ENCODE peak calls at places on chromosomes 6 and 20, in seven cellular contexts. One of them, this sample, is unnamed.
A peak's percentile ranks its signal among the peaks of the same experiment; 100 is the strongest.

GRCh38 chr6:3176562-3177355 is 19.4 kb upstream of the TUBB2A start:
- DNase-seq in GDM1: no peak
- DNase-seq in AML-193: peak; percentile 25
- DNase-seq in kidney tubule cell: peak; percentile 87
- DNase-seq in fibroblast of pulmonary artery: peak; percentile 96
- DNase-seq in activated naive CD8-positive, alpha-beta T cell treated with anti-CD3 and anti-CD28 coated beads for 36 hours: peak; percentile 36
- DNase-seq in foreskin melanocyte: peak; percentile 52
- DNase-seq in this sample: peak; percentile 10

GRCh38 chr20:60359010-60359409 is 400.8 kb downstream of the CDH26 start:
- DNase-seq in GDM1: no peak
- DNase-seq in AML-193: no peak
- DNase-seq in kidney tubule cell: no peak
- DNase-seq in fibroblast of pulmonary artery: no peak
- DNase-seq in activated naive CD8-positive, alpha-beta T cell treated with anti-CD3 and anti-CD28 coated beads for 36 hours: no peak
- DNase-seq in foreskin melanocyte: no peak
- DNase-seq in this sample: no peak

GRCh38 chr20:13865156-13865555 is 80.3 kb downstream of the NDUFAF5 start:
- DNase-seq in GDM1: no peak
- DNase-seq in AML-193: no peak
- DNase-seq in kidney tubule cell: peak; percentile 4
- DNase-seq in fibroblast of pulmonary artery: no peak
- DNase-seq in activated naive CD8-positive, alpha-beta T cell treated with anti-CD3 and anti-CD28 coated beads for 36 hours: no peak
- DNase-seq in foreskin melanocyte: no peak
- DNase-seq in this sample: no peak

GRCh38 chr6:113998811-113999210 is 27.9 kb upstream of the HDAC2 start:
- DNase-seq in GDM1: no peak
- DNase-seq in AML-193: no peak
- DNase-seq in kidney tubule cell: no peak
- DNase-seq in fibroblast of pulmonary artery: no peak
- DNase-seq in activated naive CD8-positive, alpha-beta T cell treated with anti-CD3 and anti-CD28 coated beads for 36 hours: no peak
- DNase-seq in foreskin melanocyte: peak; percentile 45
- DNase-seq in this sample: no peak

GRCh38 chr20:17036546-17036945 is 190.3 kb upstream of the PCSK2 start:
- DNase-seq in GDM1: no peak
- DNase-seq in AML-193: no peak
- DNase-seq in kidney tubule cell: no peak
- DNase-seq in fibroblast of pulmonary artery: no peak
- DNase-seq in activated naive CD8-positive, alpha-beta T cell treated with anti-CD3 and anti-CD28 coated beads for 36 hours: no peak
- DNase-seq in foreskin melanocyte: no peak
- DNase-seq in this sample: no peak

GRCh38 chr20:25315418-25316210 is 67.7 kb downstream of the PYGB start:
- DNase-seq in GDM1: no peak
- DNase-seq in AML-193: no peak
- DNase-seq in kidney tubule cell: peak; percentile 82
- DNase-seq in fibroblast of pulmonary artery: peak; percentile 29
- DNase-seq in activated naive CD8-positive, alpha-beta T cell treated with anti-CD3 and anti-CD28 coated beads for 36 hours: no peak
- DNase-seq in foreskin melanocyte: no peak
- DNase-seq in this sample: no peak

GRCh38 chr6:138907167-138907566 is 80.9 kb downstream of the REPS1 start:
- DNase-seq in GDM1: no peak
- DNase-seq in AML-193: no peak
- DNase-seq in kidney tubule cell: no peak
- DNase-seq in fibroblast of pulmonary artery: no peak
- DNase-seq in activated naive CD8-positive, alpha-beta T cell treated with anti-CD3 and anti-CD28 coated beads for 36 hours: no peak
- DNase-seq in foreskin melanocyte: no peak
- DNase-seq in this sample: no peak

GRCh38 chr6:13787146-13787545 is 27.2 kb downstream of the MCUR1 start:
- DNase-seq in GDM1: no peak
- DNase-seq in AML-193: no peak
- DNase-seq in kidney tubule cell: no peak
- DNase-seq in fibroblast of pulmonary artery: peak; percentile 63
- DNase-seq in activated naive CD8-positive, alpha-beta T cell treated with anti-CD3 and anti-CD28 coated beads for 36 hours: peak; percentile 33
- DNase-seq in foreskin melanocyte: peak; percentile 68
- DNase-seq in this sample: no peak

GRCh38 chr6:163827157-163827556 is 412.6 kb downstream of the QKI start:
- DNase-seq in GDM1: no peak
- DNase-seq in AML-193: no peak
- DNase-seq in kidney tubule cell: no peak
- DNase-seq in fibroblast of pulmonary artery: no peak
- DNase-seq in activated naive CD8-positive, alpha-beta T cell treated with anti-CD3 and anti-CD28 coated beads for 36 hours: no peak
- DNase-seq in foreskin melanocyte: no peak
- DNase-seq in this sample: no peak

GRCh38 chr6:24930386-24930785 is 5.4 kb downstream of the RIPOR2 start:
- DNase-seq in GDM1: no peak
- DNase-seq in AML-193: no peak
- DNase-seq in kidney tubule cell: peak; percentile 20
- DNase-seq in fibroblast of pulmonary artery: peak; percentile 41
- DNase-seq in activated naive CD8-positive, alpha-beta T cell treated with anti-CD3 and anti-CD28 coated beads for 36 hours: no peak
- DNase-seq in foreskin melanocyte: no peak
- DNase-seq in this sample: no peak

GRCh38 chr6:116369540-116370327 is 1.0 kb upstream of the DSE start:
- DNase-seq in GDM1: no peak
- DNase-seq in AML-193: no peak
- DNase-seq in kidney tubule cell: peak; percentile 29
- DNase-seq in fibroblast of pulmonary artery: no peak
- DNase-seq in activated naive CD8-positive, alpha-beta T cell treated with anti-CD3 and anti-CD28 coated beads for 36 hours: no peak
- DNase-seq in foreskin melanocyte: no peak
- DNase-seq in this sample: no peak

GRCh38 chr6:136761227-136761922 is 30.9 kb downstream of the MAP3K5 start:
- DNase-seq in GDM1: no peak
- DNase-seq in AML-193: peak; percentile 28
- DNase-seq in kidney tubule cell: no peak
- DNase-seq in fibroblast of pulmonary artery: peak; percentile 33
- DNase-seq in activated naive CD8-positive, alpha-beta T cell treated with anti-CD3 and anti-CD28 coated beads for 36 hours: no peak
- DNase-seq in foreskin melanocyte: peak; percentile 27
- DNase-seq in this sample: no peak

GRCh38 chr6:161511455-161512159 is 237.7 kb upstream of the AGPAT4 start:
- DNase-seq in GDM1: no peak
- DNase-seq in AML-193: no peak
- DNase-seq in kidney tubule cell: no peak
- DNase-seq in fibroblast of pulmonary artery: no peak
- DNase-seq in activated naive CD8-positive, alpha-beta T cell treated with anti-CD3 and anti-CD28 coated beads for 36 hours: no peak
- DNase-seq in foreskin melanocyte: no peak
- DNase-seq in this sample: no peak

GRCh38 chr6:139496654-139497343 is 122.4 kb upstream of the CITED2 start:
- DNase-seq in GDM1: no peak
- DNase-seq in AML-193: no peak
- DNase-seq in kidney tubule cell: no peak
- DNase-seq in fibroblast of pulmonary artery: no peak
- DNase-seq in activated naive CD8-positive, alpha-beta T cell treated with anti-CD3 and anti-CD28 coated beads for 36 hours: no peak
- DNase-seq in foreskin melanocyte: no peak
- DNase-seq in this sample: no peak

GRCh38 chr6:170135461-170135820 is 155.4 kb downstream of the DLL1 start:
- DNase-seq in GDM1: no peak
- DNase-seq in AML-193: no peak
- DNase-seq in kidney tubule cell: no peak
- DNase-seq in fibroblast of pulmonary artery: no peak
- DNase-seq in activated naive CD8-positive, alpha-beta T cell treated with anti-CD3 and anti-CD28 coated beads for 36 hours: no peak
- DNase-seq in foreskin melanocyte: no peak
- DNase-seq in this sample: no peak

GRCh38 chr20:2596673-2597279 is 55.7 kb upstream of the NOP56 start:
- DNase-seq in GDM1: no peak
- DNase-seq in AML-193: no peak
- DNase-seq in kidney tubule cell: no peak
- DNase-seq in fibroblast of pulmonary artery: peak; percentile 29
- DNase-seq in activated naive CD8-positive, alpha-beta T cell treated with anti-CD3 and anti-CD28 coated beads for 36 hours: no peak
- DNase-seq in foreskin melanocyte: no peak
- DNase-seq in this sample: no peak

GRCh38 chr20:49705358-49705757 is 8.3 kb downstream of the B4GALT5 start:
- DNase-seq in GDM1: no peak
- DNase-seq in AML-193: no peak
- DNase-seq in kidney tubule cell: no peak
- DNase-seq in fibroblast of pulmonary artery: no peak
- DNase-seq in activated naive CD8-positive, alpha-beta T cell treated with anti-CD3 and anti-CD28 coated beads for 36 hours: no peak
- DNase-seq in foreskin melanocyte: no peak
- DNase-seq in this sample: no peak

GRCh38 chr20:59320850-59321631 is 20.6 kb downstream of the EDN3 start:
- DNase-seq in GDM1: no peak
- DNase-seq in AML-193: no peak
- DNase-seq in kidney tubule cell: no peak
- DNase-seq in fibroblast of pulmonary artery: no peak
- DNase-seq in activated naive CD8-positive, alpha-beta T cell treated with anti-CD3 and anti-CD28 coated beads for 36 hours: no peak
- DNase-seq in foreskin melanocyte: no peak
- DNase-seq in this sample: no peak

GRCh38 chr20:32458061-32458836 is 100.1 kb downstream of the ASXL1 start:
- DNase-seq in GDM1: no peak
- DNase-seq in AML-193: no peak
- DNase-seq in kidney tubule cell: no peak
- DNase-seq in fibroblast of pulmonary artery: no peak
- DNase-seq in activated naive CD8-positive, alpha-beta T cell treated with anti-CD3 and anti-CD28 coated beads for 36 hours: no peak
- DNase-seq in foreskin melanocyte: no peak
- DNase-seq in this sample: no peak

GRCh38 chr6:44036699-44037101 is 90.6 kb downstream of the MRPL14 start:
- DNase-seq in GDM1: no peak
- DNase-seq in AML-193: peak; percentile 85
- DNase-seq in kidney tubule cell: no peak
- DNase-seq in fibroblast of pulmonary artery: no peak
- DNase-seq in activated naive CD8-positive, alpha-beta T cell treated with anti-CD3 and anti-CD28 coated beads for 36 hours: no peak
- DNase-seq in foreskin melanocyte: no peak
- DNase-seq in this sample: no peak

GRCh38 chr20:2206957-2207769 is 88.6 kb upstream of the TGM3 start:
- DNase-seq in GDM1: peak; percentile 56
- DNase-seq in AML-193: peak; percentile 8
- DNase-seq in kidney tubule cell: peak; percentile 66
- DNase-seq in fibroblast of pulmonary artery: peak; percentile 61
- DNase-seq in activated naive CD8-positive, alpha-beta T cell treated with anti-CD3 and anti-CD28 coated beads for 36 hours: peak; percentile 79
- DNase-seq in foreskin melanocyte: no peak
- DNase-seq in this sample: no peak

GRCh38 chr20:9508696-9509178 is 5.7 kb upstream of the LAMP5 start:
- DNase-seq in GDM1: no peak
- DNase-seq in AML-193: no peak
- DNase-seq in kidney tubule cell: no peak
- DNase-seq in fibroblast of pulmonary artery: no peak
- DNase-seq in activated naive CD8-positive, alpha-beta T cell treated with anti-CD3 and anti-CD28 coated beads for 36 hours: no peak
- DNase-seq in foreskin melanocyte: no peak
- DNase-seq in this sample: no peak

GRCh38 chr6:169799474-169799926 is 48.1 kb downstream of the ERMARD start:
- DNase-seq in GDM1: no peak
- DNase-seq in AML-193: no peak
- DNase-seq in kidney tubule cell: no peak
- DNase-seq in fibroblast of pulmonary artery: no peak
- DNase-seq in activated naive CD8-positive, alpha-beta T cell treated with anti-CD3 and anti-CD28 coated beads for 36 hours: no peak
- DNase-seq in foreskin melanocyte: peak; percentile 37
- DNase-seq in this sample: no peak

This sample was measured in SIG-M5.